ENCODE peak calls at places on chromosomes 4 and X, in four cellular contexts. Q is astrocyte of the spinal cord, I is NCI-H2029 treated with DMSO at 0.1 percent for 48 hours, R is hippocampal formation. M is an unnamed sample.

GRCh38 chrX:68920541-68920940 is 91.7 kb downstream of the EFNB1 start:
- DNase-seq in Q (no peak), I (no peak), R (no peak), M (no peak)

GRCh38 chr4:166195101-166195500 is 322.1 kb downstream of the TLL1 start:
- DNase-seq in Q (no peak), I (no peak), R (no peak), M (no peak)

GRCh38 chrX:18210470-18210869 is 10.2 kb downstream of the BEND2 start:
- DNase-seq in Q (peak; percentile 22), I (no peak), R (no peak), M (no peak)

GRCh38 chr4:74682567-74683359 is 111.6 kb downstream of the BTC start:
- DNase-seq in Q (peak; percentile 92), I (no peak), R (no peak), M (no peak)

GRCh38 chrX:102959471-102959870 is 22.4 kb downstream of the RAB40AL start:
- DNase-seq in Q (peak; percentile 55), I (no peak), R (no peak), M (no peak)

GRCh38 chr4:40550900-40551546 is 78.6 kb downstream of the RBM47 start:
- DNase-seq in Q (peak; percentile 30), I (peak; percentile 76), R (no peak), M (peak; percentile 22)

GRCh38 chrX:17535229-17535628 is 160.2 kb downstream of the NHS start:
- DNase-seq in Q (no peak), I (no peak), R (no peak), M (peak; percentile 3)

GRCh38 chr4:21134994-21135393 is 434.7 kb downstream of the PACRGL start:
- DNase-seq in Q (peak; percentile 35), I (peak; percentile 36), R (no peak), M (peak; percentile 35)

GRCh38 chrX:10041383-10041782 is 74.2 kb downstream of the CLDN34 start:
- DNase-seq in Q (peak; percentile 83), I (no peak), R (no peak), M (no peak)

GRCh38 chr4:14338206-14338605 is 664.1 kb upstream of the CPEB2 start:
- DNase-seq in Q (no peak), I (no peak), R (no peak), M (no peak)

M was measured in immature natural killer cell.